ENCODE peak calls at places on chromosomes 2 and 18, in eight cellular contexts. P is lower lobe of right lung; E is aorta; Q is CD8-positive, alpha-beta memory T cell; U is CD8-positive, alpha-beta T cell; M is neuronal stem cell; Z is thyroid gland; S is fibroblast of lung. X is an unnamed sample.
A peak's percentile ranks its signal among the peaks of the same experiment; 100 is the strongest.

GRCh38 chr2:8680931-8681760 is 710 bp upstream of the ID2 start:
- DNase-seq in P (peak; percentile 89), E (peak; percentile 84), Q (peak; percentile 57), U (peak; percentile 39), M (peak; percentile 59), Z (peak; percentile 81), S (peak; percentile 76), X (peak; percentile 89)

GRCh38 chr2:127864877-127865276 is 6.9 kb upstream of the POLR2D start:
- DNase-seq in P (no peak), E (no peak), Q (no peak), U (no peak), M (no peak), Z (no peak), S (no peak), X (no peak)

GRCh38 chr2:238928520-238929241 is 80.8 kb downstream of the TWIST2 start:
- DNase-seq in P (no peak), E (no peak), Q (no peak), U (no peak), M (no peak), Z (no peak), S (no peak), X (peak; percentile 61)

GRCh38 chr18:5851998-5852397 is 43.3 kb downstream of the TMEM200C start:
- DNase-seq in P (no peak), E (no peak), Q (no peak), U (no peak), M (no peak), Z (no peak), S (peak; percentile 5), X (no peak)

GRCh38 chr2:64298161-64298560 is 153.9 kb upstream of the PELI1 start:
- DNase-seq in P (no peak), E (no peak), Q (no peak), U (no peak), M (no peak), Z (no peak), S (no peak), X (no peak)

GRCh38 chr2:16660039-16660619 is 5.5 kb downstream of the CYRIA start:
- DNase-seq in P (no peak), E (no peak), Q (no peak), U (no peak), M (no peak), Z (peak; percentile 40), S (no peak), X (no peak)

GRCh38 chr2:238895361-238895882 is 47.5 kb downstream of the TWIST2 start:
- DNase-seq in P (no peak), E (no peak), Q (no peak), U (no peak), M (no peak), Z (no peak), S (no peak), X (peak; percentile 28)

GRCh38 chr2:220334871-220335590 is 707.6 kb downstream of the SLC4A3 start:
- DNase-seq in P (no peak), E (no peak), Q (no peak), U (no peak), M (no peak), Z (peak; percentile 9), S (no peak), X (no peak)

GRCh38 chr2:215772634-215773563 is 240.5 kb downstream of the MREG start:
- DNase-seq in P (no peak), E (no peak), Q (no peak), U (no peak), M (no peak), Z (no peak), S (no peak), X (no peak)

GRCh38 chr2:189566046-189566445 is 14.5 kb downstream of the SLC40A1 start:
- DNase-seq in P (no peak), E (peak; percentile 59), Q (no peak), U (no peak), M (no peak), Z (no peak), S (peak; percentile 58), X (no peak)

GRCh38 chr2:138244400-138245001 is 257.1 kb upstream of the SPOPL start:
- DNase-seq in P (no peak), E (peak; percentile 50), Q (no peak), U (no peak), M (no peak), Z (no peak), S (no peak), X (no peak)

GRCh38 chr18:47545613-47546012 is 294.2 kb upstream of the SKOR2 start:
- DNase-seq in P (no peak), E (no peak), Q (no peak), U (no peak), M (no peak), Z (no peak), S (no peak), X (no peak)

GRCh38 chr18:7577706-7578105 is 10.6 kb downstream of the PTPRM start:
- DNase-seq in P (no peak), E (no peak), Q (no peak), U (no peak), M (peak; percentile 65), Z (no peak), S (peak; percentile 5), X (no peak)

GRCh38 chr2:188601927-188602326 is 310.3 kb downstream of the GULP1 start:
- DNase-seq in P (no peak), E (no peak), Q (no peak), U (no peak), M (no peak), Z (no peak), S (peak; percentile 47), X (no peak)

GRCh38 chr2:239006886-239007285 is 159.0 kb downstream of the TWIST2 start:
- DNase-seq in P (no peak), E (no peak), Q (no peak), U (no peak), M (no peak), Z (no peak), S (no peak), X (no peak)

GRCh38 chr2:3229221-3229620 is 148.4 kb downstream of the EIPR1 start:
- DNase-seq in P (no peak), E (no peak), Q (no peak), U (no peak), M (no peak), Z (no peak), S (no peak), X (no peak)
- H3K9me3 ChIP-seq in P (no peaks in the 10 kb centered on the region), E (peaks cover 9% of the 10 kb centered on the region), Q (no peaks in the 10 kb centered on the region), U (no peaks in the 10 kb centered on the region), M (peaks cover 3% of the 10 kb centered on the region), Z (no peaks in the 10 kb centered on the region), S (no peaks in the 10 kb centered on the region), X (no peaks in the 10 kb centered on the region)

DNA sequence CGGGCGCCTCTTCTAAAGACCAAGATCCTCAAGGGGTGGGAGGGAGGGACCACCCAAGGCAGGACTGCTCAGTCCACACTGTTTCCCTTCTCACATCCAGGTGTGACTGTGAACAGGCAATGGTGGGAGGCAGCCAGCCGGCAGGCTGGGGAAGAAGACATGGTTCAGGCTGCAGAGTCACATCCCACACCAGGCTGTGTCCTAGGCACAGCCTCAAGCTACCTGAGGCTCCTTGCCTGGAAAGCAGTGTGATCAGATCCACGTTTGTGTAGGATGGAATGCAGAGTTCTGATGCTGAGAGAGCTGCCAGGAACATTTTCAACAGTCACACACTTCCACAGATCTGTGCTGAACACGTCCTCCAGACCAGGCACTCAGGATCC is 16.4 kb downstream of the SLC66A2 start:
- DNase-seq in P (peak; percentile 4), E (peak; percentile 8), Q (no peak), U (no peak), M (no peak), Z (no peak), S (no peak), X (no peak)
- H3K9me3 ChIP-seq in P (peaks cover 29% of the 10 kb centered on the region), E (peaks cover 7% of the 10 kb centered on the region), Q (peaks cover 10% of the 10 kb centered on the region), U (peaks cover 10% of the 10 kb centered on the region), M (peaks cover 14% of the 10 kb centered on the region), Z (no peaks in the 10 kb centered on the region), S (no peaks in the 10 kb centered on the region), X (peaks cover 47% of the 10 kb centered on the region)

GRCh38 chr2:37203708-37204107 is 7.4 kb downstream of the CEBPZOS start:
- DNase-seq in P (no peak), E (no peak), Q (no peak), U (no peak), M (no peak), Z (no peak), S (no peak), X (no peak)

GRCh38 chr2:37201766-37202165 is 5.5 kb downstream of the CEBPZOS start:
- DNase-seq in P (no peak), E (no peak), Q (no peak), U (peak; percentile 13), M (no peak), Z (no peak), S (no peak), X (no peak)

GRCh38 chr2:37211212-37211611 is 14.9 kb downstream of the CEBPZOS start:
- DNase-seq in P (no peak), E (no peak), Q (no peak), U (no peak), M (no peak), Z (no peak), S (no peak), X (no peak)

GRCh38 chr2:37201208-37201607 is 4.9 kb downstream of the CEBPZOS start:
- DNase-seq in P (no peak), E (no peak), Q (no peak), U (no peak), M (no peak), Z (no peak), S (no peak), X (no peak)

GRCh38 chr2:37205689-37206341 is 9.5 kb downstream of the CEBPZOS start:
- DNase-seq in P (no peak), E (no peak), Q (no peak), U (no peak), M (no peak), Z (no peak), S (no peak), X (no peak)
- H3K9me3 ChIP-seq in P (no peaks in the 10 kb centered on the region), E (peaks cover 2% of the 10 kb centered on the region), Q (no peaks in the 10 kb centered on the region), U (peaks cover 16% of the 10 kb centered on the region), M (peaks cover 10% of the 10 kb centered on the region), Z (no peaks in the 10 kb centered on the region), S (no peaks in the 10 kb centered on the region), X (peaks cover 54% of the 10 kb centered on the region)

GRCh38 chr18:78883501-78883900 is 96.1 kb upstream of the SALL3 start:
- DNase-seq in P (no peak), E (no peak), Q (no peak), U (no peak), M (no peak), Z (no peak), S (no peak), X (no peak)

GRCh38 chr18:78882585-78882984 is 97.0 kb upstream of the SALL3 start:
- DNase-seq in P (no peak), E (no peak), Q (no peak), U (no peak), M (no peak), Z (no peak), S (no peak), X (no peak)

GRCh38 chr18:78890388-78890787 is 89.2 kb upstream of the SALL3 start:
- DNase-seq in P (no peak), E (no peak), Q (no peak), U (no peak), M (no peak), Z (no peak), S (no peak), X (no peak)

GRCh38 chr18:78889250-78889649 is 90.4 kb upstream of the SALL3 start:
- DNase-seq in P (no peak), E (no peak), Q (no peak), U (no peak), M (no peak), Z (no peak), S (no peak), X (no peak)

DNA sequence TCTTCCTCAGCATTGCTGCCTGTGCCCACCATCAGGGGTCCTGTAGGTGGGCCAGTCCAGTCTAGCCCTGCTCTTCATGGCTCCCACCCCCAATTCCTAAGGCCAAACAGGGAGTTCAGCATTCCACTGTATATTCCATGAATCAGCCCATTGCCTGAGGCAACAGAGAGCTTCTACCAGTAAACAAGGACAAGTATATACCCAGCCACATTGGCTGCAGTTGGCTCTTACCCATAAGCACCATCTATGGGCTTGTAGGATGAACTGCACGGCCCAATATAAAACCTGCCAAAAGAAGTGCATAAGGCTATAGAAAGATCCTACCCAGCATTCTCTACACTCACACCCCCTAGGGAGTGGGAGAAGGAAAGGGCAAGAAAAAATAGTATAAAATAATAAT is 95.1 kb upstream of the SALL3 start:
- DNase-seq in P (no peak), E (no peak), Q (no peak), U (no peak), M (no peak), Z (no peak), S (no peak), X (no peak)
- H3K9me3 ChIP-seq in P (peaks cover 12% of the 10 kb centered on the region), E (no peaks in the 10 kb centered on the region), Q (peaks cover 5% of the 10 kb centered on the region), U (peaks cover 13% of the 10 kb centered on the region), M (peaks cover 6% of the 10 kb centered on the region), Z (no peaks in the 10 kb centered on the region), S (no peaks in the 10 kb centered on the region), X (peaks cover 54% of the 10 kb centered on the region)